ENCODE peak calls at places on chromosomes 2 and 18, in six cellular contexts. Z, L, H, F, S and X are unnamed samples.

GRCh38 chr2:159797468-159798375 is at the start of gene CD302:
- DNase-seq in Z (peak; percentile 83), L (no peak), H (peak; percentile 74), F (peak; percentile 82), S (peak; percentile 82), X (peak; percentile 89)

GRCh38 chr2:119480718-119481142 is 43.6 kb downstream of the SCTR start:
- DNase-seq in Z (peak; percentile 65), L (no peak), H (no peak), F (no peak), S (peak; percentile 43), X (peak; percentile 67)

GRCh38 chr2:126220336-126220735 is 435.6 kb upstream of the GYPC start:
- DNase-seq in Z (no peak), L (no peak), H (no peak), F (no peak), S (no peak), X (no peak)

GRCh38 chr2:217060951-217061547 is 201.2 kb upstream of the TNP1 start:
- DNase-seq in Z (no peak), L (no peak), H (no peak), F (no peak), S (no peak), X (no peak)

GRCh38 chr18:64645753-64646152 is 496.9 kb upstream of the LINC00305 start:
- DNase-seq in Z (no peak), L (no peak), H (no peak), F (no peak), S (no peak), X (no peak)

GRCh38 chr2:125004091-125004800 is 979.2 kb downstream of the CNTNAP5 start:
- DNase-seq in Z (no peak), L (no peak), H (no peak), F (no peak), S (no peak), X (no peak)

GRCh38 chr2:105769504-105769903 is 24.8 kb downstream of the NCK2 start:
- DNase-seq in Z (peak; percentile 62), L (no peak), H (peak; percentile 53), F (no peak), S (no peak), X (no peak)

GRCh38 chr2:105274046-105274445 is 32.5 kb downstream of the GPR45 start:
- DNase-seq in Z (no peak), L (no peak), H (no peak), F (no peak), S (no peak), X (no peak)

GRCh38 chr2:43179947-43180346 is 46.5 kb downstream of the ZFP36L2 start:
- DNase-seq in Z (peak; percentile 88), L (no peak), H (peak; percentile 66), F (no peak), S (no peak), X (no peak)

GRCh38 chr2:207142461-207142860 is 23.3 kb downstream of the KLF7 start:
- DNase-seq in Z (no peak), L (no peak), H (no peak), F (peak; percentile 82), S (no peak), X (no peak)

GRCh38 chr2:11146076-11146475 is 9.2 kb upstream of the SLC66A3 start:
- DNase-seq in Z (no peak), L (no peak), H (no peak), F (no peak), S (no peak), X (no peak)

GRCh38 chr2:150097891-150098595 is 389.4 kb downstream of the RND3 start:
- DNase-seq in Z (no peak), L (no peak), H (no peak), F (no peak), S (no peak), X (no peak)

GRCh38 chr18:9839806-9840205 is 46.0 kb upstream of the TXNDC2 start:
- DNase-seq in Z (peak; percentile 77), L (no peak), H (peak; percentile 48), F (no peak), S (no peak), X (no peak)

GRCh38 chr2:24106786-24107185 is 16.3 kb downstream of the PFN4 start:
- DNase-seq in Z (no peak), L (no peak), H (no peak), F (no peak), S (no peak), X (no peak)

GRCh38 chr2:202870431-202871160 is 970 bp downstream of the ICA1L start:
- DNase-seq in Z (peak; percentile 92), L (peak; percentile 43), H (peak; percentile 95), F (peak; percentile 78), S (peak; percentile 49), X (no peak)
- TF ChIP-seq CTCF in Z (peak; percentile 75), L (peak; percentile 67), H (peak; percentile 63), F (peak; percentile 73), S (peak; percentile 43), X (no peak)

GRCh38 chr2:224793961-224794360 is 77.8 kb upstream of the CCDC195 start:
- DNase-seq in Z (no peak), L (no peak), H (no peak), F (no peak), S (no peak), X (no peak)
- TF ChIP-seq CTCF in Z (no peak), L (no peak), H (no peak), F (no peak), S (no peak), X (no peak)

GRCh38 chr18:80244167-80244566 is 3.1 kb downstream of the PARD6G start:
- DNase-seq in Z (no peak), L (no peak), H (no peak), F (no peak), S (no peak), X (no peak)

GRCh38 chr18:80243204-80243603 is 4.1 kb downstream of the PARD6G start:
- DNase-seq in Z (peak; percentile 20), L (no peak), H (no peak), F (no peak), S (no peak), X (no peak)

GRCh38 chr18:80244956-80245730 is 2.2 kb downstream of the PARD6G start:
- DNase-seq in Z (peak; percentile 42), L (no peak), H (no peak), F (no peak), S (no peak), X (no peak)

GRCh38 chr18:80239830-80240229 is 7.5 kb downstream of the PARD6G start:
- DNase-seq in Z (peak; percentile 48), L (no peak), H (no peak), F (no peak), S (no peak), X (no peak)

GRCh38 chr18:80241919-80242777 is 5.2 kb downstream of the PARD6G start:
- DNase-seq in Z (peak; percentile 25), L (no peak), H (no peak), F (no peak), S (no peak), X (no peak)
- TF ChIP-seq CTCF in Z (no peak), L (no peak), H (no peak), F (no peak), S (no peak), X (no peak)

DNA sequence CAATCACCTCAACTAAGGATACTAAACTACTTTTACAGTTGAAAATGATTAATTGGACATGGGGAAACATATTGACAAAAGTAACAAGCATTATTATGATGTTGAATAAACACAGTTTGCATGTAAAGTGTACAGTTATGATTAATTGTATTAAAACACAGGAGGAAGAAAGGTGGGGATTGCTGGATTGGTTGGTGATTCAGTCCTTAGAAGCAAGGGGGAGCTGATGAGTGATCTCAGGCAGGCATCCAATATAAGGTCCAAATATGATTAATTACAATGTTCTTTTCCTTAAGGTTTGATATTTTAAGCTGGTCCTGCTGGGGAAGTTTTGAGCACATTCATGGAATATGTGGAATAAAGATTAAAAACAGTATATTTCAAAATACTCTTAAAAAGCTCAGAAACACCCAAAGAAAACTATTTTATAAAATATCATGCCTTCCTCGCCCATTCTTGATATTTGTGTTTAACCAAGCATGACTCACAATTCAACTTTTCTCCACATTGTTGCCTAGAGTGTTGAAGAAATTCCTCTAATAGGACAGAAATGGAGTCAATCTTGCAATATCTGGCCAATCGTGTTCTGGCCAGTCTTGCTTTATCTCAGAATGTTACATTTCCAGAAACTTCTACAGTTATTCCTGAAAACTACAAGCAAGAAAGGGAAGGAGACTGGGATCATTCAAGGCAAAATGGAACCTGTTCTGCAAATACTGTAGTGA is 268.2 kb downstream of the RPIA start:
- DNase-seq in Z (no peak), L (no peak), H (peak; percentile 17), F (peak; percentile 4), S (no peak), X (no peak)
- TF ChIP-seq CTCF in Z (peak; percentile 57), L (no peak), H (peak; percentile 48), F (peak; percentile 38), S (no peak), X (no peak)

DNA sequence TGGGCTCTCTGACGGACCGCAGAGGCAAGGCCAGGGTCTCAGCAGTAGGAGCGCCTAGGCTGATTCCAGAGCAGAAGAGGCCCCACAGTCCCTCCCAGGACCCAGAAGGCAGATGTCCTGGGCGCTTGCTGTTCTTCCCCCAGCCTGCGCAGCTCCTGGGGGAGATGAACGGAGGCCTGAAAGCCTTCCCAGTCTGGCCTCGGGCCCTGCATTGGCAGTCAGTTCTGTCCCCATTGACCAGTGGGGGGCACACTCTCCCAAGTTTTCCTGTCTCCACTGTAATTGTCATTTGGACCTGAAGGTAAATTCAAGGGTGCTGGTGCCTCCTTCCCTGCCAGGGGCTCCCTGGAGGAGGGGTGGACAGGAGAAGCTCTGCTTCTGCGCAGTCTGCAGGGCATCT is 345.7 kb downstream of the CYP26B1 start:
- DNase-seq in Z (peak; percentile 95), L (no peak), H (peak; percentile 87), F (peak; percentile 71), S (peak; percentile 73), X (peak; percentile 81)
- TF ChIP-seq CTCF in Z (peak; percentile 86), L (no peak), H (peak; percentile 92), F (peak; percentile 74), S (peak; percentile 65), X (peak; percentile 25)

GRCh38 chr2:224038049-224038829 is 847 bp downstream of the SERPINE2 start:
- DNase-seq in Z (peak; percentile 83), L (peak; percentile 19), H (peak; percentile 87), F (peak; percentile 57), S (peak; percentile 34), X (no peak)

GRCh38 chr2:224040753-224041152 is 1.7 kb upstream of the SERPINE2 start:
- DNase-seq in Z (peak; percentile 74), L (no peak), H (no peak), F (no peak), S (no peak), X (no peak)

GRCh38 chr2:224038830-224039079 is 331 bp downstream of the SERPINE2 start:
- DNase-seq in Z (no peak), L (no peak), H (no peak), F (no peak), S (no peak), X (no peak)

GRCh38 chr2:224039770-224040088 is 643 bp upstream of the SERPINE2 start:
- DNase-seq in Z (no peak), L (no peak), H (peak; percentile 81), F (no peak), S (peak; percentile 29), X (no peak)

GRCh38 chr2:224039080-224039769 is at the start of gene SERPINE2:
- DNase-seq in Z (peak; percentile 92), L (peak; percentile 12), H (peak; percentile 75), F (peak; percentile 62), S (peak; percentile 60), X (no peak)
- TF ChIP-seq CTCF in Z (peak; percentile 73), L (no peak), H (peak; percentile 76), F (peak; percentile 4), S (peak; percentile 41), X (no peak)

DNA sequence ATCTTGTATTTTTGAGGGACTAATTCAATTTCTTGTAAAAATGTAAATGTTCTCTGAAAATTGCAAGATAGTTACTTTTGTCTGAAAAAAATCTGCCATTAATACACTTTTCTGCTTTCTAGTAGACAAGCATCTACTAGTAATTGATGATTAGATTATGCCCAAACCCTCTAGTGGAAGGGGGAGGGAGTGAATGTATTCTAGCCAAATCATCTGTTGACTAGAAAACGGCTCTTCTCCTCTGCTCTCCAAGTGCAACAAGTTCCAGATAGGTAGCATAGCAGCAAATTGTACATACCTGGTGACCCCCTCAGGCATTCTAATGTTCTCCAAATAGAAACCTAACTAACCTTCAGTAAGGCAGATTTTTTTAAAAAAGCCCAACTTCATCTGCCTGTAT is 58.6 kb downstream of the RELCH start:
- DNase-seq in Z (no peak), L (no peak), H (peak; percentile 21), F (no peak), S (no peak), X (no peak)
- TF ChIP-seq CTCF in Z (peak; percentile 67), L (no peak), H (no peak), F (no peak), S (no peak), X (no peak)